ENCODE peak calls at places on chromosome 12, in five cellular contexts. One of them, this sample, is unnamed.

GRCh38 chr12:75982974-75983660 is 48.5 kb downstream of the PHLDA1 start:
- DNase-seq in stimulated activated CD8-positive, alpha-beta memory T cell treated with anti-CD3 and anti-CD28 coated beads, Interleukin-15, amount 100 ng/mL, for 1 hour: no peak
- DNase-seq in GM19239: no peak
- DNase-seq in activated T-helper 9 cell treated with anti-CD3 and anti-CD28 coated beads, Interleukin-2, amount 50 U/mL, for 16 hours: no peak
- DNase-seq in kidney glomerular epithelial cell: no peak
- DNase-seq in this sample: no peak

GRCh38 chr12:116718578-116719454 is 19.1 kb downstream of the SPRING1 start:
- DNase-seq in stimulated activated CD8-positive, alpha-beta memory T cell treated with anti-CD3 and anti-CD28 coated beads, Interleukin-15, amount 100 ng/mL, for 1 hour: no peak
- DNase-seq in GM19239: no peak
- DNase-seq in activated T-helper 9 cell treated with anti-CD3 and anti-CD28 coated beads, Interleukin-2, amount 50 U/mL, for 16 hours: no peak
- DNase-seq in kidney glomerular epithelial cell: peak; percentile 67
- DNase-seq in this sample: no peak

GRCh38 chr12:124456652-124457152 is 110.7 kb downstream of the NCOR2 start:
- DNase-seq in stimulated activated CD8-positive, alpha-beta memory T cell treated with anti-CD3 and anti-CD28 coated beads, Interleukin-15, amount 100 ng/mL, for 1 hour: no peak
- DNase-seq in GM19239: peak; percentile 67
- DNase-seq in activated T-helper 9 cell treated with anti-CD3 and anti-CD28 coated beads, Interleukin-2, amount 50 U/mL, for 16 hours: peak; percentile 21
- DNase-seq in kidney glomerular epithelial cell: no peak
- DNase-seq in this sample: no peak

GRCh38 chr12:110744176-110744575 is 1.5 kb upstream of the PPP1CC start:
- DNase-seq in stimulated activated CD8-positive, alpha-beta memory T cell treated with anti-CD3 and anti-CD28 coated beads, Interleukin-15, amount 100 ng/mL, for 1 hour: no peak
- DNase-seq in GM19239: no peak
- DNase-seq in activated T-helper 9 cell treated with anti-CD3 and anti-CD28 coated beads, Interleukin-2, amount 50 U/mL, for 16 hours: no peak
- DNase-seq in kidney glomerular epithelial cell: peak; percentile 19
- DNase-seq in this sample: peak; percentile 77

GRCh38 chr12:119011231-119011630 is 29.9 kb downstream of the SRRM4 start:
- DNase-seq in stimulated activated CD8-positive, alpha-beta memory T cell treated with anti-CD3 and anti-CD28 coated beads, Interleukin-15, amount 100 ng/mL, for 1 hour: no peak
- DNase-seq in GM19239: no peak
- DNase-seq in activated T-helper 9 cell treated with anti-CD3 and anti-CD28 coated beads, Interleukin-2, amount 50 U/mL, for 16 hours: no peak
- DNase-seq in kidney glomerular epithelial cell: no peak
- DNase-seq in this sample: no peak

GRCh38 chr12:31651893-31652521 is 7.5 kb upstream of the ETFBKMT start:
- DNase-seq in stimulated activated CD8-positive, alpha-beta memory T cell treated with anti-CD3 and anti-CD28 coated beads, Interleukin-15, amount 100 ng/mL, for 1 hour: no peak
- DNase-seq in GM19239: no peak
- DNase-seq in activated T-helper 9 cell treated with anti-CD3 and anti-CD28 coated beads, Interleukin-2, amount 50 U/mL, for 16 hours: no peak
- DNase-seq in kidney glomerular epithelial cell: no peak
- DNase-seq in this sample: no peak

GRCh38 chr12:58540480-58541299 is 379.6 kb downstream of the LRIG3 start:
- DNase-seq in stimulated activated CD8-positive, alpha-beta memory T cell treated with anti-CD3 and anti-CD28 coated beads, Interleukin-15, amount 100 ng/mL, for 1 hour: no peak
- DNase-seq in GM19239: no peak
- DNase-seq in activated T-helper 9 cell treated with anti-CD3 and anti-CD28 coated beads, Interleukin-2, amount 50 U/mL, for 16 hours: no peak
- DNase-seq in kidney glomerular epithelial cell: peak; percentile 71
- DNase-seq in this sample: peak; percentile 29

GRCh38 chr12:100138048-100138907 is 4.4 kb downstream of the BLTP3B start:
- DNase-seq in stimulated activated CD8-positive, alpha-beta memory T cell treated with anti-CD3 and anti-CD28 coated beads, Interleukin-15, amount 100 ng/mL, for 1 hour: no peak
- DNase-seq in GM19239: no peak
- DNase-seq in activated T-helper 9 cell treated with anti-CD3 and anti-CD28 coated beads, Interleukin-2, amount 50 U/mL, for 16 hours: no peak
- DNase-seq in kidney glomerular epithelial cell: peak; percentile 11
- DNase-seq in this sample: no peak

GRCh38 chr12:64427988-64428387 is 23.8 kb downstream of the XPOT start:
- DNase-seq in stimulated activated CD8-positive, alpha-beta memory T cell treated with anti-CD3 and anti-CD28 coated beads, Interleukin-15, amount 100 ng/mL, for 1 hour: no peak
- DNase-seq in GM19239: no peak
- DNase-seq in activated T-helper 9 cell treated with anti-CD3 and anti-CD28 coated beads, Interleukin-2, amount 50 U/mL, for 16 hours: no peak
- DNase-seq in kidney glomerular epithelial cell: no peak
- DNase-seq in this sample: no peak

GRCh38 chr12:28498850-28499249 is 308.6 kb downstream of the CCDC91 start:
- DNase-seq in stimulated activated CD8-positive, alpha-beta memory T cell treated with anti-CD3 and anti-CD28 coated beads, Interleukin-15, amount 100 ng/mL, for 1 hour: no peak
- DNase-seq in GM19239: no peak
- DNase-seq in activated T-helper 9 cell treated with anti-CD3 and anti-CD28 coated beads, Interleukin-2, amount 50 U/mL, for 16 hours: no peak
- DNase-seq in kidney glomerular epithelial cell: no peak
- DNase-seq in this sample: no peak

GRCh38 chr12:52121848-52122838 is 42.6 kb downstream of the SMIM41 start:
- DNase-seq in stimulated activated CD8-positive, alpha-beta memory T cell treated with anti-CD3 and anti-CD28 coated beads, Interleukin-15, amount 100 ng/mL, for 1 hour: peak; percentile 41
- DNase-seq in GM19239: peak; percentile 57
- DNase-seq in activated T-helper 9 cell treated with anti-CD3 and anti-CD28 coated beads, Interleukin-2, amount 50 U/mL, for 16 hours: peak; percentile 43
- DNase-seq in kidney glomerular epithelial cell: peak; percentile 28
- DNase-seq in this sample: peak; percentile 13

GRCh38 chr12:110345176-110345651 is 58.3 kb downstream of the ANAPC7 start:
- DNase-seq in stimulated activated CD8-positive, alpha-beta memory T cell treated with anti-CD3 and anti-CD28 coated beads, Interleukin-15, amount 100 ng/mL, for 1 hour: no peak
- DNase-seq in GM19239: no peak
- DNase-seq in activated T-helper 9 cell treated with anti-CD3 and anti-CD28 coated beads, Interleukin-2, amount 50 U/mL, for 16 hours: no peak
- DNase-seq in kidney glomerular epithelial cell: no peak
- DNase-seq in this sample: peak; percentile 12

GRCh38 chr12:7937867-7938506 is 2.0 kb upstream of the SLC2A3 start:
- DNase-seq in stimulated activated CD8-positive, alpha-beta memory T cell treated with anti-CD3 and anti-CD28 coated beads, Interleukin-15, amount 100 ng/mL, for 1 hour: no peak
- DNase-seq in GM19239: no peak
- DNase-seq in activated T-helper 9 cell treated with anti-CD3 and anti-CD28 coated beads, Interleukin-2, amount 50 U/mL, for 16 hours: no peak
- DNase-seq in kidney glomerular epithelial cell: peak; percentile 22
- DNase-seq in this sample: no peak

GRCh38 chr12:2944401-2945047 is 14.7 kb upstream of the TEAD4 start:
- DNase-seq in stimulated activated CD8-positive, alpha-beta memory T cell treated with anti-CD3 and anti-CD28 coated beads, Interleukin-15, amount 100 ng/mL, for 1 hour: peak; percentile 11
- DNase-seq in GM19239: peak; percentile 40
- DNase-seq in activated T-helper 9 cell treated with anti-CD3 and anti-CD28 coated beads, Interleukin-2, amount 50 U/mL, for 16 hours: peak; percentile 19
- DNase-seq in kidney glomerular epithelial cell: peak; percentile 17
- DNase-seq in this sample: no peak

GRCh38 chr12:24478254-24478653 is 470.6 kb downstream of the BCAT1 start:
- DNase-seq in stimulated activated CD8-positive, alpha-beta memory T cell treated with anti-CD3 and anti-CD28 coated beads, Interleukin-15, amount 100 ng/mL, for 1 hour: no peak
- DNase-seq in GM19239: no peak
- DNase-seq in activated T-helper 9 cell treated with anti-CD3 and anti-CD28 coated beads, Interleukin-2, amount 50 U/mL, for 16 hours: no peak
- DNase-seq in kidney glomerular epithelial cell: no peak
- DNase-seq in this sample: no peak

GRCh38 chr12:32379667-32380066 is 19.7 kb upstream of the FGD4 start:
- DNase-seq in stimulated activated CD8-positive, alpha-beta memory T cell treated with anti-CD3 and anti-CD28 coated beads, Interleukin-15, amount 100 ng/mL, for 1 hour: no peak
- DNase-seq in GM19239: no peak
- DNase-seq in activated T-helper 9 cell treated with anti-CD3 and anti-CD28 coated beads, Interleukin-2, amount 50 U/mL, for 16 hours: no peak
- DNase-seq in kidney glomerular epithelial cell: no peak
- DNase-seq in this sample: no peak

GRCh38 chr12:52274521-52274920 is at the start of gene KRT86:
- DNase-seq in stimulated activated CD8-positive, alpha-beta memory T cell treated with anti-CD3 and anti-CD28 coated beads, Interleukin-15, amount 100 ng/mL, for 1 hour: no peak
- DNase-seq in GM19239: no peak
- DNase-seq in activated T-helper 9 cell treated with anti-CD3 and anti-CD28 coated beads, Interleukin-2, amount 50 U/mL, for 16 hours: no peak
- DNase-seq in kidney glomerular epithelial cell: no peak
- DNase-seq in this sample: no peak

GRCh38 chr12:9851050-9851449 is 18.1 kb downstream of the CLEC2B start:
- DNase-seq in stimulated activated CD8-positive, alpha-beta memory T cell treated with anti-CD3 and anti-CD28 coated beads, Interleukin-15, amount 100 ng/mL, for 1 hour: no peak
- DNase-seq in GM19239: no peak
- DNase-seq in activated T-helper 9 cell treated with anti-CD3 and anti-CD28 coated beads, Interleukin-2, amount 50 U/mL, for 16 hours: no peak
- DNase-seq in kidney glomerular epithelial cell: no peak
- DNase-seq in this sample: no peak

GRCh38 chr12:104215638-104216297 is at the start of gene TXNRD1:
- DNase-seq in stimulated activated CD8-positive, alpha-beta memory T cell treated with anti-CD3 and anti-CD28 coated beads, Interleukin-15, amount 100 ng/mL, for 1 hour: peak; percentile 68
- DNase-seq in GM19239: peak; percentile 87
- DNase-seq in activated T-helper 9 cell treated with anti-CD3 and anti-CD28 coated beads, Interleukin-2, amount 50 U/mL, for 16 hours: peak; percentile 80
- DNase-seq in kidney glomerular epithelial cell: peak; percentile 46
- DNase-seq in this sample: no peak

GRCh38 chr12:89280833-89281533 is 71.3 kb downstream of the DUSP6 start:
- DNase-seq in stimulated activated CD8-positive, alpha-beta memory T cell treated with anti-CD3 and anti-CD28 coated beads, Interleukin-15, amount 100 ng/mL, for 1 hour: no peak
- DNase-seq in GM19239: no peak
- DNase-seq in activated T-helper 9 cell treated with anti-CD3 and anti-CD28 coated beads, Interleukin-2, amount 50 U/mL, for 16 hours: no peak
- DNase-seq in kidney glomerular epithelial cell: no peak
- DNase-seq in this sample: no peak

GRCh38 chr12:74334770-74335169 is 202.9 kb upstream of the ATXN7L3B start:
- DNase-seq in stimulated activated CD8-positive, alpha-beta memory T cell treated with anti-CD3 and anti-CD28 coated beads, Interleukin-15, amount 100 ng/mL, for 1 hour: no peak
- DNase-seq in GM19239: no peak
- DNase-seq in activated T-helper 9 cell treated with anti-CD3 and anti-CD28 coated beads, Interleukin-2, amount 50 U/mL, for 16 hours: no peak
- DNase-seq in kidney glomerular epithelial cell: no peak
- DNase-seq in this sample: no peak

GRCh38 chr12:23356440-23356839 is 593.0 kb downstream of the SOX5 start:
- DNase-seq in stimulated activated CD8-positive, alpha-beta memory T cell treated with anti-CD3 and anti-CD28 coated beads, Interleukin-15, amount 100 ng/mL, for 1 hour: no peak
- DNase-seq in GM19239: no peak
- DNase-seq in activated T-helper 9 cell treated with anti-CD3 and anti-CD28 coated beads, Interleukin-2, amount 50 U/mL, for 16 hours: no peak
- DNase-seq in kidney glomerular epithelial cell: no peak
- DNase-seq in this sample: no peak

GRCh38 chr12:13103391-13104033 is at the start of gene GSG1:
- DNase-seq in stimulated activated CD8-positive, alpha-beta memory T cell treated with anti-CD3 and anti-CD28 coated beads, Interleukin-15, amount 100 ng/mL, for 1 hour: no peak
- DNase-seq in GM19239: no peak
- DNase-seq in activated T-helper 9 cell treated with anti-CD3 and anti-CD28 coated beads, Interleukin-2, amount 50 U/mL, for 16 hours: no peak
- DNase-seq in kidney glomerular epithelial cell: no peak
- DNase-seq in this sample: no peak

GRCh38 chr12:27060740-27061139 is 21.6 kb downstream of the C12orf71 start:
- DNase-seq in stimulated activated CD8-positive, alpha-beta memory T cell treated with anti-CD3 and anti-CD28 coated beads, Interleukin-15, amount 100 ng/mL, for 1 hour: no peak
- DNase-seq in GM19239: no peak
- DNase-seq in activated T-helper 9 cell treated with anti-CD3 and anti-CD28 coated beads, Interleukin-2, amount 50 U/mL, for 16 hours: no peak
- DNase-seq in kidney glomerular epithelial cell: no peak
- DNase-seq in this sample: no peak

GRCh38 chr12:113103756-113104450 is 31.7 kb downstream of the RASAL1 start:
- DNase-seq in stimulated activated CD8-positive, alpha-beta memory T cell treated with anti-CD3 and anti-CD28 coated beads, Interleukin-15, amount 100 ng/mL, for 1 hour: peak; percentile 22
- DNase-seq in GM19239: no peak
- DNase-seq in activated T-helper 9 cell treated with anti-CD3 and anti-CD28 coated beads, Interleukin-2, amount 50 U/mL, for 16 hours: peak; percentile 46
- DNase-seq in kidney glomerular epithelial cell: no peak
- DNase-seq in this sample: no peak

GRCh38 chr12:75781532-75782046 is 250.0 kb downstream of the PHLDA1 start:
- DNase-seq in stimulated activated CD8-positive, alpha-beta memory T cell treated with anti-CD3 and anti-CD28 coated beads, Interleukin-15, amount 100 ng/mL, for 1 hour: no peak
- DNase-seq in GM19239: no peak
- DNase-seq in activated T-helper 9 cell treated with anti-CD3 and anti-CD28 coated beads, Interleukin-2, amount 50 U/mL, for 16 hours: no peak
- DNase-seq in kidney glomerular epithelial cell: no peak
- DNase-seq in this sample: no peak

GRCh38 chr12:86770871-86771270 is 514.7 kb upstream of the MGAT4C start:
- DNase-seq in stimulated activated CD8-positive, alpha-beta memory T cell treated with anti-CD3 and anti-CD28 coated beads, Interleukin-15, amount 100 ng/mL, for 1 hour: no peak
- DNase-seq in GM19239: no peak
- DNase-seq in activated T-helper 9 cell treated with anti-CD3 and anti-CD28 coated beads, Interleukin-2, amount 50 U/mL, for 16 hours: no peak
- DNase-seq in kidney glomerular epithelial cell: no peak
- DNase-seq in this sample: no peak

GRCh38 chr12:6180300-6181051 is 19.7 kb upstream of the CD9 start:
- DNase-seq in stimulated activated CD8-positive, alpha-beta memory T cell treated with anti-CD3 and anti-CD28 coated beads, Interleukin-15, amount 100 ng/mL, for 1 hour: no peak
- DNase-seq in GM19239: no peak
- DNase-seq in activated T-helper 9 cell treated with anti-CD3 and anti-CD28 coated beads, Interleukin-2, amount 50 U/mL, for 16 hours: no peak
- DNase-seq in kidney glomerular epithelial cell: peak; percentile 77
- DNase-seq in this sample: no peak

GRCh38 chr12:39587247-39587646 is 32.4 kb downstream of the ABCD2 start:
- DNase-seq in stimulated activated CD8-positive, alpha-beta memory T cell treated with anti-CD3 and anti-CD28 coated beads, Interleukin-15, amount 100 ng/mL, for 1 hour: no peak
- DNase-seq in GM19239: no peak
- DNase-seq in activated T-helper 9 cell treated with anti-CD3 and anti-CD28 coated beads, Interleukin-2, amount 50 U/mL, for 16 hours: no peak
- DNase-seq in kidney glomerular epithelial cell: no peak
- DNase-seq in this sample: no peak

GRCh38 chr12:10612954-10613333 is 465 bp downstream of the MAGOHB start:
- DNase-seq in stimulated activated CD8-positive, alpha-beta memory T cell treated with anti-CD3 and anti-CD28 coated beads, Interleukin-15, amount 100 ng/mL, for 1 hour: no peak
- DNase-seq in GM19239: no peak
- DNase-seq in activated T-helper 9 cell treated with anti-CD3 and anti-CD28 coated beads, Interleukin-2, amount 50 U/mL, for 16 hours: no peak
- DNase-seq in kidney glomerular epithelial cell: no peak
- DNase-seq in this sample: no peak

This sample was measured in occipital lobe.